ENCODE peak calls at places on chromosomes 6 and 20, in nine cellular contexts. N is GM23248; D is vagina; C is PC-9; P is kidney tubule cell; T is activated T-helper 1 cell treated with anti-CD3 and anti-CD28 coated beads, Interleukin-2, amount 50 U/mL, for 16 hours; W is RPMI7951; R is Kasumi-1; V is stimulated activated CD8-positive, alpha-beta memory T cell treated with anti-CD3 and anti-CD28 coated beads, Interleukin-7, amount 100 ng/mL, for 4 hours. I is an unnamed sample.

GRCh38 chr6:96436398-96436797 is 85.2 kb upstream of the UFL1 start:
- DNase-seq in C (no peak), N (no peak), P (no peak), D (no peak), W (no peak), T (no peak), V (no peak), R (no peak), I (no peak)

GRCh38 chr20:40996326-40996725 is 32.3 kb upstream of the TOP1 start:
- DNase-seq in W (no peak), P (no peak), T (no peak), C (no peak), N (no peak), R (no peak), D (no peak), V (no peak), I (no peak)

GRCh38 chr6:39821739-39822532 is 29.8 kb downstream of the DAAM2 start:
- DNase-seq in P (no peak), R (no peak), D (no peak), W (peak; percentile 76), C (no peak), V (no peak), N (no peak), T (no peak), I (no peak)

GRCh38 chr6:40585661-40586269 is 1.4 kb downstream of the LRFN2 start:
- DNase-seq in C (no peak), V (no peak), N (no peak), R (no peak), D (no peak), W (no peak), T (no peak), P (no peak), I (no peak)

GRCh38 chr6:38413097-38413800 is 226.5 kb downstream of the BTBD9 start:
- DNase-seq in T (no peak), C (no peak), R (no peak), W (no peak), D (no peak), V (no peak), N (peak; percentile 13), P (peak; percentile 1), I (no peak)

GRCh38 chr6:138030872-138031271 is 76.3 kb downstream of the PERP start:
- DNase-seq in C (no peak), P (no peak), T (no peak), V (no peak), R (no peak), D (no peak), W (no peak), N (no peak), I (no peak)

GRCh38 chr6:127458190-127458589 is 999 bp downstream of the KIAA0408 start:
- DNase-seq in D (no peak), T (no peak), R (no peak), V (no peak), N (peak; percentile 12), P (no peak), W (no peak), C (no peak), I (no peak)

GRCh38 chr20:5526516-5526915 is 209.8 kb upstream of the PROKR2 start:
- DNase-seq in T (no peak), V (no peak), W (no peak), P (no peak), C (no peak), R (no peak), D (no peak), N (no peak), I (no peak)

GRCh38 chr6:151008425-151008824 is 142.9 kb downstream of the MTHFD1L start:
- DNase-seq in R (no peak), N (no peak), V (no peak), D (no peak), C (no peak), W (no peak), T (no peak), P (no peak), I (no peak)

GRCh38 chr6:169454204-169454871 is 200.7 kb upstream of the THBS2 start:
- DNase-seq in V (no peak), R (no peak), N (peak; percentile 94), T (no peak), P (peak; percentile 31), D (no peak), C (no peak), W (peak; percentile 78), I (no peak)

GRCh38 chr6:39243809-39244208 is 14.5 kb upstream of the KCNK5 start:
- DNase-seq in N (peak; percentile 40), D (no peak), P (no peak), C (no peak), R (no peak), V (no peak), W (peak; percentile 14), T (no peak), I (no peak)

GRCh38 chr6:139943391-139943790 is 568.9 kb upstream of the CITED2 start:
- DNase-seq in D (no peak), V (no peak), T (no peak), C (peak; percentile 59), W (peak; percentile 69), P (peak; percentile 94), R (no peak), N (peak; percentile 76), I (no peak)

GRCh38 chr6:142760152-142760551 is 184.8 kb downstream of the HIVEP2 start:
- DNase-seq in C (no peak), P (peak; percentile 69), D (no peak), V (no peak), N (peak; percentile 93), T (no peak), R (no peak), W (peak; percentile 48), I (no peak)

GRCh38 chr20:58710481-58711265 is 18.1 kb downstream of the NPEPL1 start:
- DNase-seq in V (no peak), P (no peak), T (no peak), W (no peak), N (no peak), R (no peak), C (no peak), D (no peak), I (no peak)

GRCh38 chr6:50849781-50850180 is 31.1 kb downstream of the TFAP2B start:
- DNase-seq in T (no peak), P (no peak), C (no peak), V (no peak), N (no peak), D (no peak), W (no peak), R (no peak), I (no peak)

GRCh38 chr6:130937942-130938604 is 110.9 kb downstream of the SMLR1 start:
- DNase-seq in W (peak; percentile 65), V (no peak), C (no peak), N (peak; percentile 57), P (peak; percentile 74), T (no peak), R (no peak), D (no peak), I (peak; percentile 36)

I was measured in HCT116.